ENCODE peak calls at places on chromosomes 3 and 15, in six cellular contexts. One of them, this sample, is unnamed.

GRCh38 chr15:37372064-37372463 is 271.7 kb upstream of the MEIS2 start:
- DNase-seq in progenitor cell of endocrine pancreas: no peak
- DNase-seq in CD4-positive, alpha-beta T cell: no peak
- DNase-seq in thoracic aorta: no peak
- DNase-seq in heart right ventricle: no peak
- DNase-seq in CD8-positive, alpha-beta T cell: no peak
- DNase-seq in this sample: no peak

GRCh38 chr3:40768536-40768935 is 243.8 kb downstream of the ZNF621 start:
- DNase-seq in CD8-positive, alpha-beta T cell: no peak
- DNase-seq in progenitor cell of endocrine pancreas: no peak
- DNase-seq in thoracic aorta: no peak
- DNase-seq in heart right ventricle: no peak
- DNase-seq in CD4-positive, alpha-beta T cell: no peak
- DNase-seq in this sample: no peak

GRCh38 chr3:59655616-59656015 is 605.8 kb upstream of the CFAP20DC start:
- DNase-seq in progenitor cell of endocrine pancreas: no peak
- DNase-seq in CD4-positive, alpha-beta T cell: no peak
- DNase-seq in heart right ventricle: no peak
- DNase-seq in thoracic aorta: no peak
- DNase-seq in CD8-positive, alpha-beta T cell: no peak
- DNase-seq in this sample: no peak

GRCh38 chr3:31213869-31214486 is 318.7 kb upstream of the STT3B start:
- DNase-seq in CD8-positive, alpha-beta T cell: no peak
- DNase-seq in heart right ventricle: no peak
- DNase-seq in progenitor cell of endocrine pancreas: no peak
- DNase-seq in thoracic aorta: no peak
- DNase-seq in CD4-positive, alpha-beta T cell: peak
- DNase-seq in this sample: peak

GRCh38 chr3:43162573-43163084 is 56.8 kb upstream of the POMGNT2 start:
- DNase-seq in heart right ventricle: no peak
- DNase-seq in progenitor cell of endocrine pancreas: no peak
- DNase-seq in thoracic aorta: no peak
- DNase-seq in CD4-positive, alpha-beta T cell: peak
- DNase-seq in CD8-positive, alpha-beta T cell: peak
- DNase-seq in this sample: no peak

GRCh38 chr3:30342319-30343060 is 263.9 kb upstream of the TGFBR2 start:
- DNase-seq in heart right ventricle: no peak
- DNase-seq in CD8-positive, alpha-beta T cell: no peak
- DNase-seq in CD4-positive, alpha-beta T cell: no peak
- DNase-seq in progenitor cell of endocrine pancreas: no peak
- DNase-seq in thoracic aorta: peak
- DNase-seq in this sample: no peak

GRCh38 chr3:104696470-104696869 is 670.2 kb upstream of the ALCAM start:
- DNase-seq in CD8-positive, alpha-beta T cell: no peak
- DNase-seq in heart right ventricle: no peak
- DNase-seq in progenitor cell of endocrine pancreas: no peak
- DNase-seq in CD4-positive, alpha-beta T cell: no peak
- DNase-seq in thoracic aorta: no peak
- DNase-seq in this sample: no peak

GRCh38 chr3:18499256-18499655 is 74.1 kb upstream of the SATB1 start:
- DNase-seq in CD4-positive, alpha-beta T cell: peak
- DNase-seq in progenitor cell of endocrine pancreas: no peak
- DNase-seq in thoracic aorta: no peak
- DNase-seq in heart right ventricle: no peak
- DNase-seq in CD8-positive, alpha-beta T cell: peak
- DNase-seq in this sample: no peak

GRCh38 chr3:126524429-126524988 is 554 bp downstream of the CHST13 start:
- DNase-seq in heart right ventricle: no peak
- DNase-seq in progenitor cell of endocrine pancreas: peak
- DNase-seq in thoracic aorta: no peak
- DNase-seq in CD8-positive, alpha-beta T cell: no peak
- DNase-seq in CD4-positive, alpha-beta T cell: no peak
- DNase-seq in this sample: no peak

GRCh38 chr3:161395613-161396012 is 24.3 kb upstream of the SPTSSB start:
- DNase-seq in progenitor cell of endocrine pancreas: no peak
- DNase-seq in CD8-positive, alpha-beta T cell: no peak
- DNase-seq in heart right ventricle: no peak
- DNase-seq in thoracic aorta: no peak
- DNase-seq in CD4-positive, alpha-beta T cell: no peak
- DNase-seq in this sample: no peak

GRCh38 chr3:12194669-12195161 is 36.0 kb upstream of the TIMP4 start:
- DNase-seq in CD8-positive, alpha-beta T cell: no peak
- DNase-seq in progenitor cell of endocrine pancreas: no peak
- DNase-seq in CD4-positive, alpha-beta T cell: no peak
- DNase-seq in heart right ventricle: no peak
- DNase-seq in thoracic aorta: no peak
- DNase-seq in this sample: peak

GRCh38 chr3:124867511-124867910 is 19.7 kb downstream of the ITGB5 start:
- DNase-seq in CD8-positive, alpha-beta T cell: no peak
- DNase-seq in progenitor cell of endocrine pancreas: no peak
- DNase-seq in heart right ventricle: no peak
- DNase-seq in thoracic aorta: no peak
- DNase-seq in CD4-positive, alpha-beta T cell: no peak
- DNase-seq in this sample: no peak

GRCh38 chr3:7546219-7546618 is 685.3 kb downstream of the GRM7 start:
- DNase-seq in thoracic aorta: no peak
- DNase-seq in heart right ventricle: no peak
- DNase-seq in CD8-positive, alpha-beta T cell: no peak
- DNase-seq in CD4-positive, alpha-beta T cell: no peak
- DNase-seq in progenitor cell of endocrine pancreas: no peak
- DNase-seq in this sample: no peak

GRCh38 chr3:159882367-159882766 is 106.3 kb upstream of the IL12A start:
- DNase-seq in thoracic aorta: no peak
- DNase-seq in progenitor cell of endocrine pancreas: no peak
- DNase-seq in CD4-positive, alpha-beta T cell: no peak
- DNase-seq in CD8-positive, alpha-beta T cell: no peak
- DNase-seq in heart right ventricle: no peak
- DNase-seq in this sample: no peak

GRCh38 chr3:177284383-177284881 is 87.2 kb upstream of the TBL1XR1 start:
- DNase-seq in thoracic aorta: no peak
- DNase-seq in heart right ventricle: peak
- DNase-seq in CD4-positive, alpha-beta T cell: no peak
- DNase-seq in progenitor cell of endocrine pancreas: no peak
- DNase-seq in CD8-positive, alpha-beta T cell: no peak
- DNase-seq in this sample: no peak

GRCh38 chr3:112640864-112641751 is at the start of gene CCDC80:
- DNase-seq in thoracic aorta: no peak
- DNase-seq in heart right ventricle: no peak
- DNase-seq in CD4-positive, alpha-beta T cell: no peak
- DNase-seq in progenitor cell of endocrine pancreas: no peak
- DNase-seq in CD8-positive, alpha-beta T cell: no peak
- DNase-seq in this sample: no peak

GRCh38 chr3:51538459-51539290 is at the start of gene RAD54L2:
- DNase-seq in heart right ventricle: peak
- DNase-seq in thoracic aorta: peak
- DNase-seq in CD4-positive, alpha-beta T cell: peak
- DNase-seq in CD8-positive, alpha-beta T cell: peak
- DNase-seq in progenitor cell of endocrine pancreas: peak
- DNase-seq in this sample: peak

GRCh38 chr3:125190781-125191180 is 21.8 kb downstream of the SLC12A8 start:
- DNase-seq in thoracic aorta: no peak
- DNase-seq in heart right ventricle: no peak
- DNase-seq in CD4-positive, alpha-beta T cell: no peak
- DNase-seq in CD8-positive, alpha-beta T cell: no peak
- DNase-seq in progenitor cell of endocrine pancreas: no peak
- DNase-seq in this sample: no peak

GRCh38 chr3:50862221-50862620 is 187.5 kb downstream of the DOCK3 start:
- DNase-seq in progenitor cell of endocrine pancreas: no peak
- DNase-seq in heart right ventricle: no peak
- DNase-seq in thoracic aorta: no peak
- DNase-seq in CD4-positive, alpha-beta T cell: no peak
- DNase-seq in CD8-positive, alpha-beta T cell: no peak
- DNase-seq in this sample: no peak

GRCh38 chr15:91572110-91572509 is 281.4 kb upstream of the SLCO3A1 start:
- DNase-seq in progenitor cell of endocrine pancreas: no peak
- DNase-seq in heart right ventricle: no peak
- DNase-seq in CD8-positive, alpha-beta T cell: no peak
- DNase-seq in thoracic aorta: no peak
- DNase-seq in CD4-positive, alpha-beta T cell: no peak
- DNase-seq in this sample: no peak

GRCh38 chr15:80744826-80745225 is 34.3 kb upstream of the CEMIP start:
- DNase-seq in CD4-positive, alpha-beta T cell: no peak
- DNase-seq in CD8-positive, alpha-beta T cell: no peak
- DNase-seq in thoracic aorta: no peak
- DNase-seq in progenitor cell of endocrine pancreas: no peak
- DNase-seq in heart right ventricle: no peak
- DNase-seq in this sample: no peak

GRCh38 chr3:40044487-40044886 is 235.1 kb downstream of the MYRIP start:
- DNase-seq in thoracic aorta: no peak
- DNase-seq in CD4-positive, alpha-beta T cell: no peak
- DNase-seq in CD8-positive, alpha-beta T cell: no peak
- DNase-seq in heart right ventricle: no peak
- DNase-seq in progenitor cell of endocrine pancreas: no peak
- DNase-seq in this sample: no peak

GRCh38 chr3:39208463-39209055 is 16.2 kb upstream of the XIRP1 start:
- DNase-seq in CD8-positive, alpha-beta T cell: no peak
- DNase-seq in thoracic aorta: no peak
- DNase-seq in progenitor cell of endocrine pancreas: no peak
- DNase-seq in CD4-positive, alpha-beta T cell: peak
- DNase-seq in heart right ventricle: peak
- DNase-seq in this sample: peak

GRCh38 chr15:55279100-55279745 is 10.4 kb downstream of the RAB27A start:
- DNase-seq in CD4-positive, alpha-beta T cell: no peak
- DNase-seq in heart right ventricle: no peak
- DNase-seq in progenitor cell of endocrine pancreas: no peak
- DNase-seq in CD8-positive, alpha-beta T cell: no peak
- DNase-seq in thoracic aorta: no peak
- DNase-seq in this sample: no peak

GRCh38 chr15:44194397-44195150 is 497 bp downstream of the FRMD5 start:
- DNase-seq in thoracic aorta: no peak
- DNase-seq in CD4-positive, alpha-beta T cell: peak
- DNase-seq in progenitor cell of endocrine pancreas: no peak
- DNase-seq in CD8-positive, alpha-beta T cell: peak
- DNase-seq in heart right ventricle: peak
- DNase-seq in this sample: peak

DNA sequence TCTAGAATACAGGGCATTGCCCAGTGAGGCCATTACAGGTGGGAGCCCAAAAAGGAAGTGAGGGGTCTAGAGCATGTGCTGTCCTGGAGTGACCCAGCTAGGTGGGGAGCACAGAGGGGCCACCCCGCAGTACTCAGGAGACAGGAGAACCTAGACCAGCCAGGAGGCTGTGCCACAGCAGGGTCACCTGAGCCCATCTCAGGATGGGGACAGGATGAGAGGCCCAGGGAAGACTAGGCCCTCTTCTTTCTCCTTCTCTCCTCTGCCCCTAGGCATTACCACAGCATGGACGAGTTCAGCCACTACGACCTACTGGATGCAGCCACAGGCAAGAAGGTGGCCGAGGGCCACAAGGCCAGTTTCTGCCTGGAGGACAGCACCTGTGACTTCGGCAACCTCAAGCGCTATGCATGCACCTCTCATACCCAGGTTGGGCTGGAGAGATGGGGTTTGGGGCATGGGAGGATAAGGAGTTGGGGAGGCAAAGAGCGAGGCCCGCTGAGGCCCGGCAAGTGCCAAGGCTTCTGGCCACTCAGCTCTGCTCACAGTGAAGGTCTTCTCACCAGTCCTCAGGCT is 20.6 kb downstream of the LOXL1 start:
- DNase-seq in heart right ventricle: no peak
- DNase-seq in CD8-positive, alpha-beta T cell: no peak
- DNase-seq in progenitor cell of endocrine pancreas: no peak
- DNase-seq in CD4-positive, alpha-beta T cell: no peak
- DNase-seq in thoracic aorta: no peak
- DNase-seq in this sample: no peak
- TF ChIP-seq CTCF in heart right ventricle: no peak
- TF ChIP-seq CTCF in CD8-positive, alpha-beta T cell: no peak
- TF ChIP-seq CTCF in progenitor cell of endocrine pancreas: no peak
- TF ChIP-seq CTCF in CD4-positive, alpha-beta T cell: no peak
- TF ChIP-seq CTCF in thoracic aorta: no peak
- TF ChIP-seq CTCF in this sample: no peak

DNA sequence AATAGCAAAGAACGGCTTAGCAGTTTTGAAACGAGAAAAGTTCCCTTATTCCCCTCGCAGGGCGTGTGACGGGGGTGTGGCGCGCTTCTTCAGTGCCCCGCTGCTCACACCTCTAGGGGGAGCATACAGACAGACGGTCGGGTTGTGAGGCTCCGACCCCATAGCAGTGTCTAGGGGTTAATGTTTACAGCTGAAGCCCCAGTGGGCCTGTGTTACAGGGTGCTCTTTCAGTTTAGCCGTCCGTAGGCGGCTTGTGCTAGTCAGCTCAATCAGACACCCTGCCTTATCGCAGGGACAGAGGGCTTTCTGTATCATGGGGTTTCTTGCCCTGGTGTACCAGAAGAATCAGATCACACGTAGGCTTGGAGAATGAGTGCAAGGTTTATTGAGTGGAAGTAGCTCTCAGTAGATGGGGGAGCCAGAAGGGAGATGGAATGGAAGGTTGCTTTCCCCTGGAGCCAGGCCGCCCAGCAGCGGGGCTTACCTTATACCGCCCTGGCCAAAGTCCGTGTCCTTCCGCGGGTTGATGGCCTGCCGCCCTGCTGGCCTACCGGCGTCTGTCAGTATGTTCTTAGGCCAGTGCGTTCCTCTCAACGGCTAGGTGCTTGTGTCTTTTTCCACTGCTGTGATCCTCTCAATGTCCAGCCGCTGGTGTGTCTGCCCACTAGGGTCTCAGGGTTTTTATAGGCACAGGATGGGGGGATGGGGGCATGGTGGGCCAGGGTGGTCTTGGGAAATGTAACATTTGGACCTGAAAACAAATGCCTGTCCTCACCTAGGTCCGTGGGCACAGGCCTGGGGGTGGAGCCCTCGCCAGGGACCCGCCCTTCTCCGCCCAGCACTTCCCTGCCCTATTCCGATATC is 32.2 kb upstream of the ACP3 start:
- DNase-seq in thoracic aorta: no peak
- DNase-seq in CD8-positive, alpha-beta T cell: no peak
- DNase-seq in progenitor cell of endocrine pancreas: peak
- DNase-seq in heart right ventricle: peak
- DNase-seq in CD4-positive, alpha-beta T cell: no peak
- DNase-seq in this sample: no peak
- TF ChIP-seq CTCF in thoracic aorta: no peak
- TF ChIP-seq CTCF in CD8-positive, alpha-beta T cell: no peak
- TF ChIP-seq CTCF in progenitor cell of endocrine pancreas: peak
- TF ChIP-seq CTCF in heart right ventricle: no peak
- TF ChIP-seq CTCF in CD4-positive, alpha-beta T cell: no peak
- TF ChIP-seq CTCF in this sample: no peak

GRCh38 chr3:47420511-47421484 is 40.0 kb downstream of the PTPN23 start:
- DNase-seq in CD4-positive, alpha-beta T cell: peak
- DNase-seq in progenitor cell of endocrine pancreas: peak
- DNase-seq in CD8-positive, alpha-beta T cell: peak
- DNase-seq in thoracic aorta: peak
- DNase-seq in heart right ventricle: peak
- DNase-seq in this sample: peak
- TF ChIP-seq CTCF in CD4-positive, alpha-beta T cell: peak
- TF ChIP-seq CTCF in progenitor cell of endocrine pancreas: peak
- TF ChIP-seq CTCF in CD8-positive, alpha-beta T cell: peak
- TF ChIP-seq CTCF in thoracic aorta: peak
- TF ChIP-seq CTCF in heart right ventricle: peak
- TF ChIP-seq CTCF in this sample: peak

DNA sequence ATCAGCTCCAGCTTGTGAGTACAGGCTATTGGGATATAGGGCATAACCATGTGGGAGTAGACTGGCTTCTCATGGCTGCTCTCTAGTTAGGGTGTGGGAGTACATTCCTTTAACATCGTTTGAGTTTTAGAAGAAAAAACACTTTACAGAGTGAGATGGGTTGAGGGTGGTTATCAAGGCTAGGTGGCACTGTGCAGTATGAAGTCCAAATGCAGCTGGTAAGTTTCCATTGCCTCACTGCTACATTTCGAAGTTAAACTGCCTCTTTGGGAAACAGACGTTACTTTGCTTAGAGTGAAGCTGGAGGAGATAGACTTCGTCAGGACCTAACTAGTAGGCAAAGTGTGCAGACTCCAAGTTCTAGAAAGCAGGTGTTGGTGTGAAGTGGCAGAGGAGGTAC is 192.4 kb downstream of the SQOR start:
- DNase-seq in heart right ventricle: no peak
- DNase-seq in progenitor cell of endocrine pancreas: no peak
- DNase-seq in CD8-positive, alpha-beta T cell: no peak
- DNase-seq in thoracic aorta: no peak
- DNase-seq in CD4-positive, alpha-beta T cell: no peak
- DNase-seq in this sample: no peak
- TF ChIP-seq CTCF in heart right ventricle: no peak
- TF ChIP-seq CTCF in progenitor cell of endocrine pancreas: no peak
- TF ChIP-seq CTCF in CD8-positive, alpha-beta T cell: no peak
- TF ChIP-seq CTCF in thoracic aorta: no peak
- TF ChIP-seq CTCF in CD4-positive, alpha-beta T cell: no peak
- TF ChIP-seq CTCF in this sample: no peak